ENCODE peak calls at places on chromosome 16, in ten cellular contexts. L, O, P, K, F, S, G, T, Z and D are unnamed samples.

GRCh38 chr16:4613636-4614570 is 785 bp downstream of the UBALD1 start:
- DNase-seq in L (no peak), O (peak), P (peak), K (no peak), F (peak), S (no peak), G (no peak), T (peak), Z (no peak), D (peak)

GRCh38 chr16:68090109-68090508 is 4.9 kb downstream of the NFATC3 start:
- DNase-seq in L (no peak), O (no peak), P (no peak), K (no peak), F (no peak), S (no peak), G (no peak), T (no peak), Z (no peak), D (peak)

GRCh38 chr16:27222499-27223225 is 19.3 kb downstream of the KDM8 start:
- DNase-seq in L (no peak), O (no peak), P (no peak), K (no peak), F (no peak), S (no peak), G (peak), T (no peak), Z (no peak), D (no peak)

GRCh38 chr16:27859020-27859419 is 204.5 kb downstream of the GSG1L start:
- DNase-seq in L (no peak), O (no peak), P (no peak), K (no peak), F (peak), S (no peak), G (no peak), T (no peak), Z (no peak), D (no peak)

GRCh38 chr16:1331712-1332617 is 1.5 kb upstream of the BAIAP3 start:
- DNase-seq in L (no peak), O (peak), P (peak), K (no peak), F (peak), S (peak), G (no peak), T (peak), Z (peak), D (peak)

GRCh38 chr16:75379339-75379738 is 54.0 kb downstream of the CFDP1 start:
- DNase-seq in L (no peak), O (no peak), P (peak), K (no peak), F (no peak), S (no peak), G (no peak), T (no peak), Z (no peak), D (peak)

GRCh38 chr16:23293016-23293415 is 9.1 kb upstream of the SCNN1B start:
- DNase-seq in L (no peak), O (no peak), P (peak), K (no peak), F (no peak), S (no peak), G (no peak), T (no peak), Z (no peak), D (no peak)

GRCh38 chr16:25950586-25951201 is 258.9 kb downstream of the HS3ST4 start:
- DNase-seq in L (no peak), O (no peak), P (no peak), K (no peak), F (no peak), S (no peak), G (no peak), T (no peak), Z (no peak), D (no peak)

GRCh38 chr16:89129378-89129777 is 35.7 kb downstream of the ACSF3 start:
- DNase-seq in L (no peak), O (no peak), P (no peak), K (no peak), F (no peak), S (no peak), G (no peak), T (no peak), Z (no peak), D (no peak)

GRCh38 chr16:30054959-30055553 is 10.5 kb upstream of the ALDOA start:
- DNase-seq in L (no peak), O (peak), P (peak), K (no peak), F (peak), S (peak), G (no peak), T (peak), Z (peak), D (peak)

GRCh38 chr16:80948886-80949502 is 57.7 kb downstream of the CMC2 start:
- DNase-seq in L (no peak), O (peak), P (peak), K (peak), F (peak), S (no peak), G (no peak), T (peak), Z (no peak), D (no peak)

GRCh38 chr16:72285324-72285723 is 113.4 kb upstream of the PMFBP1 start:
- DNase-seq in L (no peak), O (no peak), P (no peak), K (no peak), F (no peak), S (no peak), G (no peak), T (no peak), Z (no peak), D (no peak)

GRCh38 chr16:10949424-10949970 is 5.1 kb downstream of the CLEC16A start:
- DNase-seq in L (no peak), O (no peak), P (peak), K (no peak), F (peak), S (no peak), G (no peak), T (no peak), Z (no peak), D (peak)

GRCh38 chr16:766820-767640 is 6.5 kb downstream of the MSLN start:
- DNase-seq in L (no peak), O (no peak), P (no peak), K (no peak), F (no peak), S (no peak), G (no peak), T (no peak), Z (no peak), D (no peak)

GRCh38 chr16:72301416-72302048 is 129.6 kb upstream of the PMFBP1 start:
- DNase-seq in L (no peak), O (no peak), P (no peak), K (no peak), F (no peak), S (no peak), G (no peak), T (no peak), Z (no peak), D (no peak)

GRCh38 chr16:84608281-84608680 is 9.6 kb downstream of the COTL1 start:
- DNase-seq in L (no peak), O (peak), P (peak), K (no peak), F (no peak), S (no peak), G (no peak), T (no peak), Z (no peak), D (peak)

GRCh38 chr16:88597856-88598491 is 27.8 kb downstream of the ZC3H18 start:
- DNase-seq in L (no peak), O (no peak), P (no peak), K (no peak), F (no peak), S (no peak), G (no peak), T (no peak), Z (no peak), D (peak)

GRCh38 chr16:27470567-27471431 is 68.8 kb downstream of the IL21R start:
- DNase-seq in L (peak), O (no peak), P (no peak), K (no peak), F (no peak), S (no peak), G (peak), T (no peak), Z (no peak), D (peak)

GRCh38 chr16:9090101-9090959 is 1.1 kb upstream of the HAPSTR1 start:
- DNase-seq in L (no peak), O (peak), P (peak), K (no peak), F (no peak), S (peak), G (no peak), T (peak), Z (no peak), D (no peak)

GRCh38 chr16:87360862-87361610 is 22.5 kb downstream of the FBXO31 start:
- DNase-seq in L (no peak), O (no peak), P (no peak), K (no peak), F (no peak), S (no peak), G (no peak), T (no peak), Z (no peak), D (no peak)

GRCh38 chr16:68486671-68487495 is 38.6 kb upstream of the SMPD3 start:
- DNase-seq in L (no peak), O (no peak), P (no peak), K (no peak), F (no peak), S (peak), G (no peak), T (no peak), Z (no peak), D (no peak)

GRCh38 chr16:83914091-83914710 is 15.3 kb downstream of the MLYCD start:
- DNase-seq in L (no peak), O (no peak), P (no peak), K (no peak), F (no peak), S (no peak), G (no peak), T (no peak), Z (no peak), D (no peak)

GRCh38 chr16:10937068-10937859 is 5.0 kb downstream of the DEXI start:
- DNase-seq in L (no peak), O (no peak), P (no peak), K (no peak), F (no peak), S (no peak), G (no peak), T (no peak), Z (no peak), D (no peak)

GRCh38 chr16:3717235-3718018 is at the start of gene TRAP1:
- DNase-seq in L (peak), O (peak), P (peak), K (peak), F (peak), S (peak), G (peak), T (peak), Z (peak), D (peak)

GRCh38 chr16:73447850-73448249 is 399.9 kb upstream of the ZFHX3 start:
- DNase-seq in L (no peak), O (no peak), P (no peak), K (no peak), F (no peak), S (no peak), G (no peak), T (no peak), Z (no peak), D (no peak)

GRCh38 chr16:2364638-2365210 is 24.2 kb upstream of the ABCA3 start:
- DNase-seq in L (no peak), O (no peak), P (no peak), K (no peak), F (peak), S (no peak), G (no peak), T (no peak), Z (no peak), D (no peak)

GRCh38 chr16:9053006-9053601 is 38.3 kb upstream of the HAPSTR1 start:
- DNase-seq in L (peak), O (no peak), P (peak), K (peak), F (peak), S (peak), G (no peak), T (peak), Z (no peak), D (no peak)

GRCh38 chr16:85555549-85556455 is 57.3 kb upstream of the GSE1 start:
- DNase-seq in L (no peak), O (no peak), P (peak), K (no peak), F (peak), S (peak), G (no peak), T (peak), Z (no peak), D (peak)

GRCh38 chr16:10599626-10600025 is 19.2 kb upstream of the EMP2 start:
- DNase-seq in L (no peak), O (no peak), P (peak), K (no peak), F (no peak), S (peak), G (no peak), T (no peak), Z (no peak), D (no peak)

GRCh38 chr16:49466529-49466831 is 92.9 kb downstream of the C16orf78 start:
- DNase-seq in L (no peak), O (no peak), P (no peak), K (no peak), F (no peak), S (no peak), G (no peak), T (no peak), Z (no peak), D (no peak)

GRCh38 chr16:23917621-23918020 is 81.8 kb downstream of the PRKCB start:
- DNase-seq in L (no peak), O (peak), P (peak), K (no peak), F (no peak), S (no peak), G (no peak), T (no peak), Z (no peak), D (no peak)

GRCh38 chr16:26963109-26963508 is 103.6 kb upstream of the C16orf82 start:
- DNase-seq in L (no peak), O (no peak), P (peak), K (no peak), F (peak), S (no peak), G (no peak), T (no peak), Z (peak), D (no peak)

GRCh38 chr16:87207509-87207908 is 109.7 kb downstream of the C16orf95 start:
- DNase-seq in L (no peak), O (no peak), P (no peak), K (peak), F (peak), S (no peak), G (peak), T (no peak), Z (no peak), D (no peak)

GRCh38 chr16:10552998-10553491 is 27.4 kb downstream of the EMP2 start:
- DNase-seq in L (no peak), O (peak), P (peak), K (no peak), F (peak), S (no peak), G (no peak), T (no peak), Z (peak), D (peak)

GRCh38 chr16:31002252-31002700 is 8.2 kb downstream of the STX1B start:
- DNase-seq in L (no peak), O (no peak), P (no peak), K (no peak), F (no peak), S (no peak), G (no peak), T (no peak), Z (no peak), D (no peak)

GRCh38 chr16:19830902-19831555 is 53.6 kb downstream of the GPRC5B start:
- DNase-seq in L (no peak), O (no peak), P (no peak), K (no peak), F (no peak), S (no peak), G (no peak), T (no peak), Z (no peak), D (peak)

GRCh38 chr16:72210072-72210471 is 38.1 kb upstream of the PMFBP1 start:
- DNase-seq in L (no peak), O (no peak), P (no peak), K (no peak), F (no peak), S (no peak), G (no peak), T (no peak), Z (no peak), D (no peak)